ENCODE peak calls at places on chromosomes 13 and 19, in six cellular contexts. R is GM12891, N is K562, P is HL-60, V is Panc1, M is suprapubic skin. F is an unnamed sample.

GRCh38 chr13:47426126-47426849 is 529.4 kb upstream of the HTR2A start:
- DNase-seq in V (peak; percentile 8), N (no peak), M (no peak), P (no peak), R (no peak), F (no peak)

GRCh38 chr19:41887711-41888382 is 4.9 kb downstream of the ARHGEF1 start:
- DNase-seq in P (no peak), V (no peak), M (no peak), R (no peak), N (no peak), F (no peak)

GRCh38 chr19:3557461-3558248 is at the start of gene MFSD12:
- DNase-seq in M (peak; percentile 98), N (peak; percentile 100), R (peak; percentile 100), P (peak; percentile 89), V (no peak), F (peak; percentile 18)

GRCh38 chr13:40236566-40237168 is 429.8 kb downstream of the FOXO1 start:
- DNase-seq in M (peak; percentile 84), P (no peak), R (no peak), V (no peak), N (no peak), F (no peak)

GRCh38 chr19:1720237-1720636 is 33.1 kb upstream of the ONECUT3 start:
- DNase-seq in M (no peak), V (no peak), P (no peak), R (no peak), N (no peak), F (no peak)

GRCh38 chr13:77492982-77493381 is 42.5 kb upstream of the SCEL start:
- DNase-seq in R (no peak), P (no peak), N (no peak), M (no peak), V (no peak), F (no peak)

GRCh38 chr13:95300625-95301134 is 571 bp downstream of the ABCC4 start:
- DNase-seq in M (peak; percentile 82), P (peak; percentile 34), V (no peak), N (peak; percentile 75), R (peak; percentile 65), F (no peak)

GRCh38 chr13:52980695-52981094 is 47.9 kb upstream of the OLFM4 start:
- DNase-seq in N (no peak), M (no peak), V (no peak), R (no peak), P (no peak), F (no peak)

GRCh38 chr19:12543855-12544254 is 7.4 kb downstream of the ZNF564 start:
- DNase-seq in N (peak; percentile 22), M (no peak), P (no peak), V (no peak), R (no peak), F (no peak)

GRCh38 chr19:54489766-54490165 is 12.9 kb upstream of the LAIR2 start:
- DNase-seq in P (no peak), R (no peak), N (no peak), V (no peak), M (no peak), F (no peak)

GRCh38 chr13:20672772-20673171 is 30.7 kb upstream of the IL17D start:
- DNase-seq in V (no peak), N (no peak), M (no peak), R (no peak), P (no peak), F (no peak)

GRCh38 chr19:5826531-5827341 is 12.8 kb downstream of the FUT6 start:
- DNase-seq in V (no peak), R (no peak), M (no peak), N (peak; percentile 34), P (peak; percentile 66), F (no peak)

GRCh38 chr13:98959299-98959698 is 18.6 kb downstream of the DOCK9 start:
- DNase-seq in N (no peak), V (no peak), M (no peak), P (no peak), R (no peak), F (no peak)

GRCh38 chr13:109110159-109110558 is 480.7 kb downstream of the MYO16 start:
- DNase-seq in N (no peak), R (no peak), P (no peak), M (no peak), V (no peak), F (no peak)

GRCh38 chr19:29667390-29667783 is 2.1 kb downstream of the PLEKHF1 start:
- DNase-seq in R (no peak), N (no peak), M (no peak), V (no peak), P (no peak), F (no peak)

GRCh38 chr13:20654156-20654555 is 49.3 kb upstream of the IL17D start:
- DNase-seq in P (no peak), N (no peak), M (no peak), V (no peak), R (no peak), F (no peak)

GRCh38 chr19:8609210-8610040 is 1.1 kb downstream of the ADAMTS10 start:
- DNase-seq in P (no peak), N (peak; percentile 42), M (no peak), V (no peak), R (no peak), F (no peak)

GRCh38 chr19:14507704-14508246 is 10.4 kb downstream of the DNAJB1 start:
- DNase-seq in N (peak; percentile 38), M (no peak), V (peak; percentile 73), P (peak; percentile 70), R (no peak), F (no peak)

GRCh38 chr19:6268382-6268771 is 11.4 kb downstream of the MLLT1 start:
- DNase-seq in N (no peak), R (no peak), M (no peak), V (no peak), P (no peak), F (no peak)

GRCh38 chr13:40993987-40994386 is 25.1 kb downstream of the ELF1 start:
- DNase-seq in V (no peak), M (no peak), R (no peak), P (no peak), N (no peak), F (no peak)

GRCh38 chr13:31538067-31539042 is 201.0 kb upstream of the RXFP2 start:
- DNase-seq in V (no peak), R (no peak), M (no peak), P (no peak), N (peak; percentile 14), F (no peak)

GRCh38 chr19:8575467-8575997 is 1.7 kb downstream of the MYO1F start:
- DNase-seq in M (no peak), V (no peak), N (peak; percentile 50), P (no peak), R (no peak), F (no peak)

GRCh38 chr13:30766957-30767603 is 31.7 kb downstream of the ALOX5AP start:
- DNase-seq in P (no peak), N (no peak), V (no peak), R (no peak), M (no peak), F (no peak)

GRCh38 chr13:31129419-31129818 is 32.3 kb downstream of the HSPH1 start:
- DNase-seq in P (no peak), V (no peak), R (no peak), N (no peak), M (no peak), F (no peak)

GRCh38 chr19:15529774-15530372 is 21.5 kb downstream of the CYP4F22 start:
- DNase-seq in R (no peak), N (no peak), M (no peak), P (no peak), V (no peak), F (no peak)

GRCh38 chr19:1076951-1077350 is 10.0 kb downstream of the ARHGAP45 start:
- DNase-seq in P (no peak), V (no peak), M (no peak), R (peak; percentile 95), N (no peak), F (no peak)

GRCh38 chr19:55688422-55689218 is 13.6 kb downstream of the EPN1 start:
- DNase-seq in R (no peak), N (peak; percentile 60), M (no peak), P (no peak), V (no peak), F (no peak)

GRCh38 chr13:112781881-112782361 is 92.1 kb downstream of the ATP11A start:
- DNase-seq in P (no peak), V (no peak), N (no peak), M (no peak), R (no peak), F (no peak)

GRCh38 chr19:39998511-39998910 is 1.7 kb downstream of the ZNF546 start:
- DNase-seq in V (peak; percentile 93), N (no peak), M (no peak), P (no peak), R (no peak), F (no peak)

GRCh38 chr19:39995794-39996193 is 1.1 kb upstream of the ZNF546 start:
- DNase-seq in N (no peak), P (no peak), R (no peak), V (no peak), M (no peak), F (no peak)

GRCh38 chr19:39996218-39996810 is 546 bp upstream of the ZNF546 start:
- DNase-seq in M (no peak), R (no peak), V (no peak), P (no peak), N (peak; percentile 35), F (peak; percentile 22)

GRCh38 chr19:39997595-39998216 is 846 bp downstream of the ZNF546 start:
- DNase-seq in N (peak; percentile 26), P (no peak), R (no peak), V (no peak), M (no peak), F (no peak)

GRCh38 chr19:39996811-39997594 is at the start of gene ZNF546:
- DNase-seq in P (peak; percentile 84), N (peak; percentile 91), M (peak; percentile 92), R (peak; percentile 81), V (peak; percentile 100), F (peak; percentile 48)
- TF ChIP-seq POLR2AphosphoS5 in P (peak; percentile 81), N (peak; percentile 89), M (peak; percentile 44), R (peak; percentile 93), V (no peak), F (peak; percentile 98)

GRCh38 chr19:46133101-46133627 is 8.7 kb upstream of the IGFL3 start:
- DNase-seq in R (no peak), N (no peak), P (no peak), M (no peak), V (peak; percentile 1), F (peak; percentile 60)
- TF ChIP-seq POLR2AphosphoS5 in R (no peak), N (no peak), P (no peak), M (no peak), V (no peak), F (no peak)

DNA sequence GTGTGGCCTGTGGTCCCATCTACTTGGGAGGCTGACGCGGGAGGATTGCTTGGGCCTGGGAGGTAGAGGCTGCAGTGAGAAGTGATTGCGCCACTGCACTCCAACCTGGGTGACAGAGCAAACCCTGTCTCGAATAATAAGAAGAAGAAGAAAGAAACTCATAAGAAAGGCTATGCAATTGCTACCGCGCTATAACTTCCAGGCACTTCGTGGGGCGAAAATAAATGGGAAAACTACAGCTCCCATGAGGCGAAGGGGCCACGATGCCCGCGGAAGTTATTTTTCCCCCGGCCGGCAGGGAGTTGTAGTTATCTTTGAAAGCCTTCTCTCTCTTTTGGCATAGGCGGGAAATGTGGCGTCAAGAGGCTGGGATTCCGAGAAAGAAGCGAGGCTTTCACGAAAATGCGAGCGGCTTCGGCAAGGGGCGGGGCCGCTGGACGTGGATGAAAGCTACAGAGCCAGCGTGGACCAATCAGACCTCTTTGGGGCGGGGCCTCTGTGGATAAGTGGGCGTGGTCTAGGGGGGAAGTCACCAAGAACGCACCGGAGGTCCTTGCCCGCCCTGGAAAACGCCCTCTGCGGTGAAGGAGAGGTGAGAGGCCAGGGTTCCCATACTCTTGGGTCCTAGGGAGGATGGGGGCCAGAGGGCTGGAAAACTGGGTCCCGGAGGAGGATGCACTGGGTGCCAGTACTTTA is at the start of gene NUCB1:
- DNase-seq in N (peak; percentile 98), R (peak; percentile 97), V (peak; percentile 79), P (peak; percentile 97), M (peak; percentile 100), F (peak; percentile 98)
- TF ChIP-seq POLR2AphosphoS5 in N (peak; percentile 68), R (no peak), V (no peak), P (peak; percentile 44), M (peak; percentile 49), F (peak; percentile 63)

GRCh38 chr13:43572601-43573360 is 214.0 kb downstream of the ENOX1 start:
- DNase-seq in N (no peak), M (no peak), V (no peak), P (no peak), R (no peak), F (peak; percentile 51)
- TF ChIP-seq POLR2AphosphoS5 in N (no peak), M (no peak), V (no peak), P (no peak), R (no peak), F (no peak)